ENCODE peak calls at places on chromosomes 16 and 17, in four cellular contexts. D is naive thymus-derived CD4-positive, alpha-beta T cell; X is CD8-positive, alpha-beta memory T cell; E is IMR-90. C is an unnamed sample.

GRCh38 chr16:24540575-24541240 is 1.3 kb downstream of the RBBP6 start:
- DNase-seq in X (peak), E (peak), D (peak), C (no peak)

GRCh38 chr17:31061678-31062077 is 33.1 kb upstream of the NF1 start:
- DNase-seq in D (no peak), X (no peak), E (no peak), C (peak)

GRCh38 chr16:25009822-25010221 is 5.3 kb downstream of the ARHGAP17 start:
- DNase-seq in X (no peak), D (no peak), E (peak), C (peak)

GRCh38 chr17:58332720-58333395 is 4.3 kb upstream of the TSPOAP1 start:
- DNase-seq in D (no peak), E (no peak), X (peak), C (no peak)

GRCh38 chr16:70594569-70594968 is 51.8 kb upstream of the IL34 start:
- DNase-seq in X (no peak), D (no peak), E (no peak), C (peak)

GRCh38 chr17:50561796-50562195 is 1.3 kb downstream of the CACNA1G start:
- DNase-seq in D (no peak), E (no peak), X (no peak), C (no peak)

GRCh38 chr16:1188781-1189189 is 35.9 kb downstream of the CACNA1H start:
- DNase-seq in D (peak), X (peak), E (peak), C (no peak)

GRCh38 chr16:80720759-80721470 is 83.5 kb downstream of the CDYL2 start:
- DNase-seq in X (no peak), D (no peak), E (no peak), C (no peak)

GRCh38 chr16:67451061-67451703 is 20.3 kb downstream of the HSD11B2 start:
- DNase-seq in D (no peak), X (no peak), E (no peak), C (no peak)

GRCh38 chr17:78107457-78107856 is 21.1 kb downstream of the TMC6 start:
- DNase-seq in X (no peak), E (peak), D (no peak), C (no peak)

GRCh38 chr17:32240745-32241144 is 24.9 kb upstream of the RHBDL3 start:
- DNase-seq in D (no peak), X (no peak), E (no peak), C (no peak)

GRCh38 chr17:61335845-61336655 is 63.6 kb upstream of the TBX2 start:
- DNase-seq in D (no peak), E (peak), X (no peak), C (peak)

GRCh38 chr16:67396159-67396774 is 3.0 kb upstream of the TPPP3 start:
- DNase-seq in X (no peak), D (no peak), E (peak), C (peak)

GRCh38 chr16:85378145-85379040 is 234.7 kb upstream of the GSE1 start:
- DNase-seq in D (no peak), E (no peak), X (no peak), C (peak)

GRCh38 chr16:56189990-56190902 is 1.0 kb upstream of the GNAO1 start:
- DNase-seq in D (no peak), E (no peak), X (no peak), C (no peak)
- H3K27ac ChIP-seq in D (no peak), E (no peak), X (no peak), C (no peak)

GRCh38 chr16:3948378-3948995 is 68.0 kb upstream of the CREBBP start:
- DNase-seq in D (no peak), E (no peak), X (no peak), C (no peak)

GRCh38 chr16:3946604-3947180 is 66.2 kb upstream of the CREBBP start:
- DNase-seq in X (no peak), E (no peak), D (no peak), C (no peak)

GRCh38 chr16:3949946-3950342 is 69.4 kb upstream of the CREBBP start:
- DNase-seq in E (no peak), X (no peak), D (no peak), C (no peak)

GRCh38 chr16:3949287-3949686 is 68.8 kb upstream of the CREBBP start:
- DNase-seq in D (no peak), E (no peak), X (no peak), C (peak)

GRCh38 chr16:3945751-3946603 is 65.5 kb upstream of the CREBBP start:
- DNase-seq in X (no peak), D (no peak), E (peak), C (no peak)
- H3K27ac ChIP-seq in X (no peak), D (no peak), E (peak), C (peak)

GRCh38 chr17:4162366-4162765 is 19.4 kb downstream of the CYB5D2 start:
- DNase-seq in E (no peak), X (no peak), D (no peak), C (no peak)
- H3K27ac ChIP-seq in E (no peak), X (no peak), D (no peak), C (peak)

DNA sequence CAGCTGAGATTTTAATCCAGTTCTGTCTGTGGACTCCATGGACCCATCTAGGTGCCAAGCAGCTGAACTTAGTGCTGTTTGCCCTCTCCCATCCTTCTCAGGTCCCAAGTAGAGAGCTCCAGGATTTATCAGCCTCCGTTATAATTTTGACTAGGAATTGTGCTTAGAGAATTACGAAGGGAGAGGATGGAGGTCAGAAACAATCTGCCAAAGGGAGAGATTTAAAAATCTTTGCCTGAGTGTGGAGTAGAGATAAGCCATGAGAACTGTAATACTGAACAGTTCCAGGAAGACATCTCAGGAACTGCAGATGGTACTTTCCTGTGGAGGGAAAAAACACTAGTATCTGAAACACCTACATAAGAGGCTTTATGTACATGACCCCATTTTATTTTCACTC is 27.0 kb downstream of the CEP95 start:
- DNase-seq in X (no peak), E (no peak), D (no peak), C (no peak)
- H3K27ac ChIP-seq in X (no peak), E (no peak), D (no peak), C (no peak)

DNA sequence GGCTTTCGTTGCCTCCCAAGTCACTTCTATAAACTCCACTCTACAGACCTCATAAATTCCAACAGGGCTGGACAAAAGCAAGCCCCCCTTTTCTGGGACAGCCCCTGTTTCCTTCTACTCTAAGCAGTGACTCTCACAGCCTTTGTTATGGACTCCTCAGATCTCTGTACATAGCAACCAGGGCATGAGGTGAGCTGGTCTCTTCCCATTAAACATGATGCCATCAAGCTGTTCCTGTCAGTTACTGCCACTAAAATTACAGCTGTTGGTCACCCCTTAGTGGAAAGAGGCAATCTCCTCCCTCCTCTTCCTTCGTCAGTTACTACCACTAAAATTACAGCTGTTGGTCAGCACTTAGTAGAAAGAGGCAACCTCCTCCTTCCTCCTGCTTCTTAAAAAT is 95.2 kb upstream of the SMIM36 start:
- DNase-seq in E (no peak), X (no peak), D (no peak), C (no peak)
- H3K27ac ChIP-seq in E (peak), X (no peak), D (no peak), C (peak)

GRCh38 chr16:11792404-11793260 is 4.4 kb downstream of the ZC3H7A start:
- DNase-seq in X (no peak), D (peak), E (no peak), C (no peak)
- H3K27ac ChIP-seq in X (no peak), D (peak), E (no peak), C (peak)

C was measured in upper lobe of left lung.